ENCODE peak calls at places on chromosomes 3 and 15, in six cellular contexts. B is IMR-90, X is T-helper 9 cell, F is immature natural killer cell, Q is left ventricle myocardium superior, A is ELR. C is an unnamed sample.

GRCh38 chr3:66048051-66048395 is 9.3 kb upstream of the MAGI1 start:
- DNase-seq in B (peak; percentile 54), X (no peak), F (no peak), Q (no peak), A (no peak), C (no peak)

GRCh38 chr3:53161820-53162671 is 1.0 kb downstream of the PRKCD start:
- DNase-seq in B (peak; percentile 20), X (peak; percentile 17), F (peak; percentile 24), Q (peak; percentile 71), A (peak; percentile 50), C (peak; percentile 51)

GRCh38 chr3:196093271-196094111 is 11.6 kb upstream of the TFRC start:
- DNase-seq in B (peak; percentile 28), X (no peak), F (no peak), Q (no peak), A (no peak), C (no peak)

GRCh38 chr15:67839358-67839928 is 402 bp downstream of the RNU6-1 start:
- DNase-seq in B (peak; percentile 27), X (no peak), F (no peak), Q (no peak), A (peak; percentile 71), C (no peak)

GRCh38 chr3:197793246-197793645 is 2.2 kb downstream of the LRCH3 start:
- DNase-seq in B (peak; percentile 63), X (no peak), F (peak; percentile 32), Q (no peak), A (peak; percentile 77), C (no peak)

GRCh38 chr3:66572090-66572632 is 71.3 kb upstream of the LRIG1 start:
- DNase-seq in B (no peak), X (no peak), F (no peak), Q (no peak), A (no peak), C (no peak)

GRCh38 chr3:152021951-152022461 is 148.6 kb downstream of the SUCNR1 start:
- DNase-seq in B (peak; percentile 32), X (no peak), F (no peak), Q (no peak), A (peak; percentile 75), C (no peak)

GRCh38 chr3:122944671-122945151 is 82.9 kb downstream of the SEMA5B start:
- DNase-seq in B (no peak), X (no peak), F (no peak), Q (no peak), A (peak; percentile 19), C (no peak)

GRCh38 chr15:66894986-66895780 is 170.2 kb upstream of the SMAD3 start:
- DNase-seq in B (no peak), X (no peak), F (no peak), Q (no peak), A (peak; percentile 31), C (no peak)

GRCh38 chr15:66261056-66261455 is 7.5 kb upstream of the MEGF11 start:
- DNase-seq in B (no peak), X (no peak), F (no peak), Q (no peak), A (no peak), C (no peak)

GRCh38 chr3:147421184-147421912 is 12.2 kb downstream of the ZIC1 start:
- DNase-seq in B (no peak), X (no peak), F (no peak), Q (no peak), A (no peak), C (no peak)

GRCh38 chr15:64379216-64379960 is 1.9 kb downstream of the PCLAF start:
- DNase-seq in B (no peak), X (no peak), F (no peak), Q (no peak), A (peak; percentile 48), C (no peak)

GRCh38 chr3:194572944-194573491 is 60.2 kb downstream of the TMEM44 start:
- DNase-seq in B (peak; percentile 72), X (no peak), F (no peak), Q (no peak), A (peak; percentile 64), C (peak; percentile 17)

GRCh38 chr3:152458725-152459515 is 190.2 kb downstream of the MBNL1 start:
- DNase-seq in B (peak; percentile 29), X (no peak), F (no peak), Q (no peak), A (no peak), C (no peak)

GRCh38 chr15:93052090-93052892 is 36.7 kb downstream of the RGMA start:
- DNase-seq in B (no peak), X (no peak), F (peak; percentile 33), Q (no peak), A (no peak), C (no peak)

GRCh38 chr15:92383528-92384326 is 10.0 kb upstream of the ST8SIA2 start:
- DNase-seq in B (peak; percentile 3), X (no peak), F (peak; percentile 5), Q (peak; percentile 54), A (peak; percentile 4), C (no peak)

GRCh38 chr3:60935709-60936108 is 315.5 kb downstream of the FHIT start:
- DNase-seq in B (peak; percentile 66), X (no peak), F (no peak), Q (no peak), A (peak; percentile 25), C (no peak)

GRCh38 chr3:152264378-152264777 is 4.4 kb upstream of the MBNL1 start:
- DNase-seq in B (no peak), X (no peak), F (no peak), Q (no peak), A (no peak), C (no peak)

GRCh38 chr3:158091526-158091925 is 14.7 kb downstream of the SHOX2 start:
- DNase-seq in B (peak; percentile 49), X (no peak), F (no peak), Q (no peak), A (peak; percentile 65), C (no peak)